ENCODE peak calls at places on chromosome 1, in ten cellular contexts. L is cardiac septum; I is HTR-8/SVneo; B is AG09309; F is AG04450; K is CD8-positive, alpha-beta T cell; S is heart left ventricle; A is A549; X is GM19239; Z is hypothalamus. J is an unnamed sample.

GRCh38 chr1:111415461-111415860 is 12.1 kb downstream of the OVGP1 start:
- DNase-seq in I (no peak), K (no peak), X (no peak), S (no peak), B (no peak), A (no peak), L (no peak), Z (no peak), F (no peak), J (no peak)

GRCh38 chr1:17596651-17597509 is 57.4 kb downstream of the ARHGEF10L start:
- DNase-seq in K (no peak), X (no peak), S (no peak), I (no peak), F (no peak), A (no peak), B (no peak), L (no peak), Z (no peak), J (peak; percentile 35)

GRCh38 chr1:107147813-107148212 is 7.0 kb downstream of the NTNG1 start:
- DNase-seq in F (no peak), S (no peak), I (no peak), K (no peak), B (no peak), X (no peak), L (no peak), A (no peak), Z (no peak), J (no peak)

GRCh38 chr1:171877711-171878110 is 36.4 kb downstream of the DNM3 start:
- DNase-seq in A (no peak), Z (no peak), B (no peak), X (no peak), S (no peak), K (no peak), I (no peak), L (no peak), F (no peak), J (peak; percentile 37)

GRCh38 chr1:108830119-108831008 is 26.5 kb downstream of the AKNAD1 start:
- DNase-seq in A (peak; percentile 83), L (peak; percentile 78), K (no peak), F (peak; percentile 89), X (no peak), I (peak; percentile 74), S (peak; percentile 85), B (peak; percentile 83), Z (peak; percentile 47), J (no peak)

GRCh38 chr1:186806477-186806876 is 22.3 kb upstream of the PLA2G4A start:
- DNase-seq in X (no peak), B (no peak), A (peak; percentile 77), S (no peak), I (no peak), K (no peak), L (no peak), F (no peak), Z (no peak), J (peak; percentile 84)

GRCh38 chr1:160567858-160568682 is 11.2 kb downstream of the CD84 start:
- DNase-seq in F (no peak), A (no peak), Z (no peak), X (no peak), I (no peak), L (no peak), S (no peak), K (peak; percentile 77), B (no peak), J (no peak)

GRCh38 chr1:116483481-116484309 is 87.1 kb downstream of the CD58 start:
- DNase-seq in S (no peak), X (no peak), A (no peak), K (no peak), Z (peak; percentile 11), L (no peak), B (no peak), F (no peak), I (no peak), J (peak; percentile 81)

GRCh38 chr1:183272390-183272801 is 86.3 kb downstream of the LAMC2 start:
- DNase-seq in X (no peak), S (no peak), F (no peak), L (peak; percentile 12), I (peak; percentile 66), A (peak; percentile 53), K (no peak), B (peak; percentile 94), Z (no peak), J (no peak)

GRCh38 chr1:27098447-27099153 is 56.3 kb downstream of the SLC9A1 start:
- DNase-seq in Z (no peak), K (no peak), B (no peak), S (no peak), I (no peak), F (no peak), X (no peak), L (no peak), A (no peak), J (no peak)

GRCh38 chr1:175262646-175263045 is 70.1 kb upstream of the KIAA0040 start:
- DNase-seq in Z (no peak), I (no peak), K (no peak), L (no peak), S (no peak), X (no peak), A (no peak), B (no peak), F (no peak), J (no peak)